ENCODE peak calls at places on chromosomes 12 and 14, in five cellular contexts. Z, E, X, G and J are unnamed samples.

GRCh38 chr12:94618995-94619695 is 31.2 kb downstream of the TMCC3 start:
- DNase-seq in E (peak), Z (no peak), G (peak), X (peak), J (peak)

GRCh38 chr12:124369055-124369900 is 74.4 kb downstream of the RFLNA start:
- DNase-seq in G (peak), Z (peak), X (peak), E (peak), J (peak)

GRCh38 chr12:88665051-88665450 is 84.8 kb upstream of the KITLG start:
- DNase-seq in G (peak), E (peak), X (peak), Z (no peak), J (no peak)

GRCh38 chr12:23980826-23981225 is 31.4 kb upstream of the SOX5 start:
- DNase-seq in G (no peak), Z (no peak), E (no peak), X (no peak), J (no peak)

GRCh38 chr12:27616356-27617150 is 79.7 kb upstream of the REP15 start:
- DNase-seq in Z (no peak), X (no peak), E (no peak), G (peak), J (peak)

GRCh38 chr12:114925076-114925475 is 241.1 kb upstream of the TBX3 start:
- DNase-seq in X (no peak), Z (no peak), G (no peak), E (no peak), J (no peak)

GRCh38 chr14:94375552-94376107 is 12.8 kb downstream of the SERPINA1 start:
- DNase-seq in E (no peak), G (no peak), Z (no peak), X (no peak), J (no peak)

GRCh38 chr12:9721394-9722092 is 11.4 kb downstream of the CLECL1 start:
- DNase-seq in G (peak), E (peak), X (peak), Z (no peak), J (no peak)

GRCh38 chr12:126554599-126554998 is 1489.4 kb downstream of the AACS start:
- DNase-seq in X (no peak), E (no peak), G (no peak), Z (no peak), J (no peak)

GRCh38 chr14:106844608-106845285 is 1318.4 kb downstream of the TMEM121 start:
- DNase-seq in G (peak), E (peak), Z (peak), X (no peak), J (no peak)

GRCh38 chr12:95318071-95318545 is 100.5 kb downstream of the VEZT start:
- DNase-seq in X (peak), E (peak), G (peak), Z (no peak), J (no peak)

GRCh38 chr14:57889245-57889644 is 23.4 kb upstream of the SLC35F4 start:
- DNase-seq in Z (peak), E (peak), G (peak), X (peak), J (peak)

GRCh38 chr12:92912052-92912451 is 17.0 kb downstream of the EEA1 start:
- DNase-seq in X (no peak), Z (no peak), G (no peak), E (peak), J (no peak)

GRCh38 chr12:59046763-59047534 is 126.6 kb upstream of the LRIG3 start:
- DNase-seq in E (no peak), X (no peak), G (peak), Z (no peak), J (no peak)

GRCh38 chr14:55781046-55781445 is 201.0 kb downstream of the KTN1 start:
- DNase-seq in E (peak), Z (no peak), G (no peak), X (peak), J (no peak)

GRCh38 chr14:90194706-90195105 is 61.6 kb upstream of the PSMC1 start:
- DNase-seq in X (no peak), G (peak), Z (no peak), E (no peak), J (no peak)

GRCh38 chr14:78974691-78975090 is 804.5 kb downstream of the NRXN3 start:
- DNase-seq in G (peak), Z (no peak), X (peak), E (peak), J (no peak)

GRCh38 chr12:26715232-26715631 is 117.8 kb downstream of the ITPR2 start:
- DNase-seq in X (no peak), G (no peak), Z (no peak), E (no peak), J (no peak)

GRCh38 chr12:95215925-95216324 is 1.3 kb downstream of the FGD6 start:
- DNase-seq in Z (no peak), E (peak), X (peak), G (peak), J (no peak)

GRCh38 chr12:55996201-55996714 is 818 bp upstream of the SUOX start:
- DNase-seq in Z (peak), X (peak), G (peak), E (peak), J (no peak)

GRCh38 chr14:51552275-51552674 is 99.4 kb upstream of the FRMD6 start:
- DNase-seq in X (no peak), G (peak), E (no peak), Z (no peak), J (no peak)

GRCh38 chr14:81516941-81517797 is 16.5 kb downstream of the SEL1L start:
- DNase-seq in Z (peak), E (peak), X (peak), G (peak), J (no peak)

GRCh38 chr14:99604766-99605298 is 825 bp upstream of the CCDC85C start:
- DNase-seq in Z (no peak), E (peak), G (peak), X (peak), J (no peak)

GRCh38 chr12:76952995-76953394 is 74.2 kb upstream of the CSRP2 start:
- DNase-seq in G (peak), E (no peak), Z (no peak), X (no peak), J (no peak)

GRCh38 chr14:36660736-36661505 is 739 bp upstream of the PAX9 start:
- DNase-seq in X (no peak), E (no peak), Z (no peak), G (no peak), J (no peak)

GRCh38 chr12:47079365-47079893 is at the start of gene PCED1B:
- DNase-seq in E (peak), G (peak), Z (peak), X (peak), J (no peak)

GRCh38 chr12:2385529-2385928 is 332.7 kb downstream of the CACNA1C start:
- DNase-seq in Z (no peak), G (no peak), E (no peak), X (no peak), J (no peak)
- TF ChIP-seq CTCF in Z (no peak), G (no peak), E (no peak), X (no peak), J (no peak)

DNA sequence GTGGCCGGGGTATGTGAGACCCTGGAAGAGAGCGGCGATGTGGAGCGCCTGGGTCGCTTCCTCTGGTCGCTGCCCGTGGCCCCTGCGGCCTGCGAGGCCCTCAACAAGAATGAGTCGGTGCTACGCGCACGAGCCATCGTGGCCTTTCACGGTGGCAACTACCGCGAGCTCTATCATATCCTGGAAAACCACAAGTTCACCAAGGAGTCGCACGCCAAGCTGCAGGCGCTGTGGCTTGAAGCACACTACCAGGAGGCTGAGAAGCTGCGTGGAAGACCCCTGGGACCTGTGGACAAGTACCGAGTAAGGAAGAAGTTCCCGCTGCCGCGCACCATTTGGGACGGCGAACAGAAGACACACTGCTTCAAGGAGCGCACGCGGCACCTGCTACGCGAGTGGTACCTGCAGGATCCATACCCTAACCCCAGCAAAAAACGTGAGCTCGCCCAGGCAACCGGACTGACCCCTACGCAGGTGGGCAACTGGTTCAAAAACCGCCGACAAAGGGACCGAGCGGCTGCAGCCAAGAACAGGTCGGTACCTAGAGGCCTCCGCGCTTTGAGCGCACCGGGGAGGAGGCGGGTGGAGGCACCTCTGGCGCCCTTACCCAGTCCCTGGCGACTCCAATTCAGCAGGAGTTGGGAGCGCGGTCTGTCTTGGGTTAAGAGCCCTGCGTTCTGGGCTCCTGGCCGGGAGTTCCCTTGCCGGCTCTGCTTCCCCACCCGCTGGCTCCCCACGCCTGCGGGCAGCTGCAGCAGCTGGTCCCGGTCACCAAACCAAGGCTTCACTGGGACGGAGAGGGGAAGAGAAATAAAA is 700 bp downstream of the SIX6 start:
- DNase-seq in X (no peak), G (no peak), E (peak), Z (no peak), J (no peak)
- H3K4me3 ChIP-seq in X (no peak), G (no peak), E (no peak), Z (no peak), J (peak)

DNA sequence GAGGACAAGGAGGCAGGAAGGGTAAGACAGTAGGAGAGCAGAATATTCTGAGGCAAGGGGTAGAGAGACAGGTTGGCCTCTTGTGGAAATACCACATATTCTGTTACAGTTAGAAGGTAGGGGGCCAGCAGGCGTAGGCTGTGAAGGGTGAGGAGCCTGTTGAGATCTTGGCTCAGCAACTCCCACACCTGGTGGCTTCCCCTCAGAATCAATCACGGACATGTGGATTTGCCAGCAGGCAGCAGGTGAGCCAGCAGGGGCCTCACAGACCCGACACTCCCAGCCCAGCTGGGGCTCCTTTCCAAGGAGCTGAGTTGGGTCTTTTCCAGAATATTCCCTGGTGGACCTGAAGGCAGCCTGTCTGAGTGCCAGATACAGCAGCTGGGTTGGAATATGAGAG is 150.0 kb upstream of the CRY1 start:
- DNase-seq in X (no peak), G (no peak), Z (no peak), E (no peak), J (no peak)
- TF ChIP-seq CTCF in X (no peak), G (no peak), Z (no peak), E (no peak), J (no peak)

GRCh38 chr12:13116259-13116658 is 12.8 kb upstream of the GSG1 start:
- DNase-seq in E (no peak), X (no peak), Z (no peak), G (no peak), J (no peak)

GRCh38 chr12:13116971-13117370 is 13.5 kb upstream of the GSG1 start:
- DNase-seq in X (no peak), G (no peak), Z (no peak), E (no peak), J (no peak)

GRCh38 chr12:13120431-13120830 is 17.0 kb upstream of the GSG1 start:
- DNase-seq in G (no peak), Z (no peak), X (no peak), E (no peak), J (no peak)

GRCh38 chr12:13112968-13113367 is 9.5 kb upstream of the GSG1 start:
- DNase-seq in G (no peak), E (no peak), Z (no peak), X (no peak), J (no peak)

DNA sequence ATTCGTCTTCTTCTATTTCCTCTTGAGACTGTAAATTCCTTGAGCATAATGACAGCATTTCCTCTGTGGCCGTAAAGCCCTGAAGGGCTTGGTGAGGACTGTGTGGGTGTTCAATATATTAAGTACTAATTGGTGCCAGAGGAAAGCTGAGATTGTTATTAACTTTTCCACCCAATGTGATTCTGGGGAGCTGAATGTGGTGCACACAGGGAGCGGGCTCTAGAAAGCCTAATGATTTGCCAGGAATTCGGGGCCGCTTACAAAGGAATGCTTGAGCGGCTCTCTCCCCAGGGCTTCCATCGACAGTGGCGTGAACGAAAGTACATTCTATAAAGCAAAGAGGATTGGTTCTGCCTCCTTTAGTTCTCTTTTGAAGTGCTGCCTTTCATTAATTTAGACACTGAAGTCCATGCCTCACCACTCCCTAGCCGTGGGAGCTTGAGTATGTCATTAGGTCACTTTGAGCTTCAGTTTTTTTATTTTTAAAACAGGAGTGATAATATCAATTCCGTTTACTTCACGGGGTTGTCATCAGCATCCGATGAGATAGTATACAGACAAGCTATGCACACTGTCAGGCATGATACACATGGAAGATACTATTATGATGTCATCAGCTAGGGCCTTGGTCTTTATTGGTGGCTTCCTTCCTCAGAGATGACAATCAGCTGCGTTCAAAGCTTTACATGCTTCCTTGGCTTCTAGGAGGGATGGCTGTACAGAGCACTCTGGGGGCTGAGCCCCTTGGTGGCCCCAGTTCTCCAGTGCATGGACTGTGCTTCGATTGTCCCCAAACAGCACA is 11.0 kb upstream of the GSG1 start:
- DNase-seq in G (no peak), X (no peak), E (no peak), Z (no peak), J (peak)
- H3K4me3 ChIP-seq in G (no peak), X (no peak), E (no peak), Z (no peak), J (peak)

DNA sequence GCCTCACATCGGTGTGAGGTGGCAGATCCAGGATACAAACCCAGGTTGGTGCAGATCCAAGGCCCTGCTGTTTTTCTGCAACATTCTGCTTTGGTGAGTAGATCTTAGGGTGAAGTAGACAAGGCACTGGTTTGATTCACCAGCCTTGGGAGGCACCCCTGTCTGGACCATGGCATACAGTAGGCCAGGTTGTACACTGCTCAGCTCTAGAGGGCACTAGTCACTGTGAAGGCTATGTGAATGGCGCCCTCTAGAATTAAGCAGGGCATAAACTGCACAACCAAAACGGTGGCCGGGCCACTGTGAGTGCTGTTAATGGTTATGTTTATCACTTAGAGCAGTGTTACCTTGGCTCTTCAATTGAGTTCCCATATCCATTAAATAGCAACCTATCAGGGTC is 280.6 kb upstream of the PWP1 start:
- DNase-seq in E (peak), G (peak), X (peak), Z (no peak), J (no peak)
- TF ChIP-seq CTCF in E (peak), G (peak), X (peak), Z (no peak), J (peak)

DNA sequence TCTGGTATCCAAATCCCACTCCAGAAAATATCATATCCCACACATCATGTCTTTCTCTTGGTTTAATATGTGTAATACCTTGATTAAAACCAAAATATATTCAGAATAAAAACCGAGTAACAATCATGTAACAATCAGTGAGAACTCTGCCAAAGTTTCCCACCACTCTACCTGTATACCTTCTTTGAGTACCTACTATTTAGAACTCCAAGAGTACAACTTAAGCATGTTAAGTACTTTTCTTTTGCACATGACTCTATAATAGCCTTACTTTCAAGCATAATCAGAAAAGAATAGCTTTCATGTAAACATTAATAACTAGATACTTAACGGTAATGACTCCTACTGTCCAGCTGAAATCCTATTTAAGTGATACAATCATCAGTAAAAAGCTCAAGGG is 223.2 kb downstream of the MED13L start:
- DNase-seq in E (no peak), Z (no peak), G (no peak), X (no peak), J (no peak)
- H3K4me3 ChIP-seq in E (no peak), Z (no peak), G (no peak), X (no peak), J (no peak)

DNA sequence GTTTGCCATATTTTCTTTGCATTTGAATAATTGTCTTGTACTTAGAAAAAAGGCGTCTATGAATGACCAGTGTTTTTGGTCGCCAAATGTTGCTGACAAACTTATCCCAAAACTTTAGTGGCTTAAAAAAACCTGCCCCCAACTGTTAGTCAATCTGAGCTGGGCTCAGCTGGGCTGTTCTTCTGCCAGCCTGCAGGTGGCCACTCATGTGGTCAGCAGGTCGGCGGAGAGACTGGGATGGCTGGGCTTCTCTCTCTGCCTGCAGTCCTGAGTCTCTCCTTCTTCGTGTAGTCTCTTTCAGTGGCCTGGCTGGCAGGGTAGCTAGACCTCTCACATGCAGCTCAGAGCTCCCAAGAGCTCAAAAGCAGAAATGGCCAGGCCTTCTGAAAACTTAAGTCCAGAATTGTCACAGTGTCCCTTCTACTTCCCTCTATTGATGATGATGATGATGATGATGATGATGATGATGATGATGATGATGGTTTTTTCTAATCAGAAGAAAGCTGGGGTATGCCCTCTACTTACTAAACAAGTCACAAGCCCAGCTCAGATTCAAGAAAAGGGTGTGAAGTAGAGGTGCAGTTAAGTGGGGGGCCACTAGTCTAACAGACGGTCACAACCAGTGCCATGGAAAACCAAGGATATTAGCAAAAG is 87.9 kb downstream of the PTPN11 start:
- DNase-seq in E (no peak), G (no peak), X (peak), Z (no peak), J (no peak)
- TF ChIP-seq CTCF in E (no peak), G (no peak), X (no peak), Z (no peak), J (no peak)

GRCh38 chr12:15497621-15498285 is 175.4 kb downstream of the PTPRO start:
- DNase-seq in Z (no peak), G (no peak), X (no peak), E (no peak), J (no peak)
- H3K4me3 ChIP-seq in Z (no peak), G (no peak), X (no peak), E (no peak), J (no peak)